ENCODE peak calls at places on chromosomes 6 and 20, in ten cellular contexts. U, G, Z, N, B, H, K, E, I and X are unnamed samples.

GRCh38 chr6:166415833-166416347 is 33.1 kb upstream of the MPC1 start:
- DNase-seq in E (no peak), H (no peak), I (no peak), K (no peak), B (no peak), U (no peak), Z (no peak), G (no peak), N (no peak), X (no peak)

GRCh38 chr6:165967768-165968408 is 199.8 kb downstream of the TBXT start:
- DNase-seq in B (no peak), Z (no peak), H (no peak), N (no peak), E (peak), K (no peak), U (no peak), G (no peak), I (no peak), X (no peak)

GRCh38 chr20:10917826-10918225 is 244.0 kb upstream of the JAG1 start:
- DNase-seq in N (no peak), Z (no peak), K (no peak), I (no peak), B (no peak), G (no peak), H (no peak), U (no peak), E (no peak), X (no peak)

GRCh38 chr6:33206864-33207568 is 1.3 kb upstream of the RING1 start:
- DNase-seq in B (no peak), E (no peak), U (no peak), G (peak), I (no peak), N (peak), K (no peak), Z (peak), H (no peak), X (no peak)

GRCh38 chr6:34202329-34203201 is 34.1 kb upstream of the HMGA1 start:
- DNase-seq in H (no peak), B (peak), N (no peak), Z (no peak), G (peak), U (no peak), I (no peak), K (no peak), E (no peak), X (no peak)

GRCh38 chr6:33329058-33329457 is 11.5 kb upstream of the ZBTB22 start:
- DNase-seq in K (no peak), I (no peak), N (no peak), U (no peak), Z (no peak), B (no peak), G (no peak), E (no peak), H (no peak), X (peak)

GRCh38 chr6:87806635-87807034 is 104.6 kb upstream of the AKIRIN2 start:
- DNase-seq in E (no peak), B (no peak), G (no peak), H (peak), U (no peak), I (no peak), Z (no peak), N (no peak), K (no peak), X (no peak)

GRCh38 chr6:391559-392440 is at the start of gene IRF4:
- DNase-seq in H (peak), I (no peak), N (no peak), U (peak), B (no peak), E (no peak), K (peak), Z (no peak), G (peak), X (peak)

GRCh38 chr6:46042355-46042999 is 26.8 kb upstream of the CLIC5 start:
- DNase-seq in N (peak), H (peak), G (peak), Z (peak), U (peak), I (no peak), B (peak), K (peak), E (peak), X (peak)

GRCh38 chr6:118659513-118660217 is 8.3 kb upstream of the CEP85L start:
- DNase-seq in Z (no peak), U (no peak), K (no peak), B (no peak), E (no peak), H (peak), G (no peak), I (no peak), N (peak), X (no peak)

GRCh38 chr6:160428818-160429744 is 80.9 kb downstream of the SLC22A3 start:
- DNase-seq in I (no peak), E (no peak), B (no peak), H (no peak), G (peak), U (no peak), N (no peak), K (no peak), Z (no peak), X (no peak)

GRCh38 chr6:46794068-46794467 is 879 bp downstream of the MEP1A start:
- DNase-seq in H (no peak), N (peak), U (no peak), B (no peak), I (no peak), E (no peak), G (no peak), K (no peak), Z (peak), X (no peak)

GRCh38 chr6:157995458-157995857 is 13.8 kb downstream of the SYNJ2 start:
- DNase-seq in G (no peak), I (no peak), E (no peak), N (no peak), K (no peak), U (no peak), H (no peak), B (no peak), Z (no peak), X (no peak)

GRCh38 chr6:66226099-66226498 is 519.1 kb upstream of the EYS start:
- DNase-seq in K (no peak), H (no peak), I (no peak), N (no peak), B (no peak), E (peak), U (no peak), Z (no peak), G (no peak), X (no peak)

GRCh38 chr20:19026901-19027644 is 185.4 kb upstream of the SLC24A3 start:
- DNase-seq in G (peak), H (no peak), N (no peak), I (no peak), B (no peak), Z (no peak), U (no peak), K (no peak), E (no peak), X (no peak)

GRCh38 chr6:115838763-115839401 is 221.8 kb downstream of the FRK start:
- DNase-seq in I (no peak), G (peak), Z (peak), N (peak), B (peak), E (peak), U (peak), H (peak), K (peak), X (peak)

GRCh38 chr20:45235995-45236394 is 14.8 kb downstream of the SEMG2 start:
- DNase-seq in I (no peak), K (peak), E (peak), U (no peak), G (peak), N (no peak), Z (no peak), B (no peak), H (no peak), X (no peak)

GRCh38 chr6:46993846-46994245 is 48.3 kb downstream of the ADGRF1 start:
- DNase-seq in K (no peak), Z (peak), I (no peak), B (peak), N (no peak), G (no peak), E (peak), U (no peak), H (no peak), X (no peak)

GRCh38 chr6:145070791-145071190 is 664.5 kb downstream of the EPM2A start:
- DNase-seq in H (no peak), N (no peak), U (no peak), I (no peak), G (no peak), Z (peak), K (no peak), B (no peak), E (no peak), X (no peak)

GRCh38 chr20:32672982-32673727 is 586 bp downstream of the C20orf203 start:
- DNase-seq in G (no peak), K (peak), E (no peak), Z (no peak), I (no peak), H (peak), U (peak), B (no peak), N (no peak), X (peak)

GRCh38 chr6:10272591-10272990 is 142.3 kb downstream of the TFAP2A start:
- DNase-seq in B (no peak), N (no peak), U (no peak), Z (no peak), G (no peak), H (no peak), E (no peak), K (no peak), I (no peak), X (no peak)

GRCh38 chr6:31792741-31793140 is 2.8 kb downstream of the VARS1 start:
- DNase-seq in Z (peak), B (peak), I (no peak), U (peak), E (peak), K (peak), H (no peak), G (no peak), N (no peak), X (no peak)

GRCh38 chr6:168374051-168374502 is 54.5 kb upstream of the DACT2 start:
- DNase-seq in U (no peak), Z (no peak), H (no peak), B (no peak), E (no peak), K (no peak), I (peak), G (no peak), N (no peak), X (no peak)

GRCh38 chr6:109999740-110000139 is 21.6 kb downstream of the GPR6 start:
- DNase-seq in H (no peak), N (no peak), Z (no peak), U (no peak), I (no peak), B (no peak), E (no peak), K (no peak), G (no peak), X (no peak)

GRCh38 chr20:6418732-6419131 is 295.9 kb upstream of the FERMT1 start:
- DNase-seq in Z (no peak), E (no peak), K (no peak), H (no peak), N (no peak), B (no peak), I (no peak), G (no peak), U (no peak), X (no peak)

GRCh38 chr20:50358166-50358565 is 152.0 kb upstream of the PTPN1 start:
- DNase-seq in Z (no peak), K (no peak), I (no peak), N (no peak), U (no peak), E (no peak), H (no peak), G (no peak), B (no peak), X (no peak)

GRCh38 chr20:51230727-51231126 is 207.8 kb upstream of the KCNG1 start:
- DNase-seq in N (no peak), U (no peak), I (no peak), H (no peak), E (no peak), K (no peak), B (no peak), Z (no peak), G (no peak), X (no peak)

GRCh38 chr20:62368629-62369507 is 1.8 kb upstream of the LAMA5 start:
- DNase-seq in K (peak), B (no peak), H (peak), I (peak), E (peak), G (peak), U (no peak), Z (no peak), N (peak), X (no peak)

DNA sequence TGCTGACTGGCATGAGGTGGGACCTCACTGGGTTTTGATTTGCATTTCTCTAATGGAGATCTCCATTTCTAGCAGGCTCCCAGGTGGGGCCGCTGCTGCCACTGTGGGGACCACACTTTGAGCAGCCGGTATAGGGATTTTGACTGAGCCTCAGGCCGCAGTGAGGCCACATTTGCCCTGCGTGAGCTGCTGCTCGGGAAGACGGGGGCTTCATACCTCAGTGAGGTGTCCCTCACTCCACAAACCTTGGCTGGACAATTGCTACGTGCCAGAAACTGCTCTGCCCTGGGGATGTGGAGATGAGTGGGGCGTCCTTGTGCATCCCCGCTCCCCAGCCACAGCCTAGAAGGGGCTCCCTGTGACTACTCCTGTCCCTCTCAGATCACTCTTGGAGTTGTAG is 134.3 kb downstream of the ANKRD60 start:
- DNase-seq in G (no peak), N (no peak), B (no peak), K (no peak), I (no peak), H (no peak), Z (no peak), E (no peak), U (no peak), X (no peak)
- TF ChIP-seq CTCF in G (no peak), N (no peak), B (no peak), K (no peak), I (no peak), H (no peak), Z (no peak), E (no peak), U (no peak), X (no peak)

GRCh38 chr20:40565681-40566040 is 123.4 kb downstream of the MAFB start:
- DNase-seq in B (no peak), U (no peak), K (no peak), H (no peak), Z (no peak), N (no peak), G (peak), I (no peak), E (peak), X (no peak)
- TF ChIP-seq CTCF in B (no peak), U (no peak), K (no peak), H (no peak), Z (no peak), N (no peak), G (peak), I (no peak), E (no peak), X (no peak)

GRCh38 chr20:47748069-47748468 is 37.2 kb downstream of the SULF2 start:
- DNase-seq in U (no peak), I (no peak), H (no peak), B (no peak), G (no peak), Z (no peak), E (no peak), K (no peak), N (no peak), X (no peak)
- TF ChIP-seq CTCF in U (no peak), I (peak), H (no peak), B (no peak), G (no peak), Z (no peak), E (no peak), K (no peak), N (no peak), X (no peak)

DNA sequence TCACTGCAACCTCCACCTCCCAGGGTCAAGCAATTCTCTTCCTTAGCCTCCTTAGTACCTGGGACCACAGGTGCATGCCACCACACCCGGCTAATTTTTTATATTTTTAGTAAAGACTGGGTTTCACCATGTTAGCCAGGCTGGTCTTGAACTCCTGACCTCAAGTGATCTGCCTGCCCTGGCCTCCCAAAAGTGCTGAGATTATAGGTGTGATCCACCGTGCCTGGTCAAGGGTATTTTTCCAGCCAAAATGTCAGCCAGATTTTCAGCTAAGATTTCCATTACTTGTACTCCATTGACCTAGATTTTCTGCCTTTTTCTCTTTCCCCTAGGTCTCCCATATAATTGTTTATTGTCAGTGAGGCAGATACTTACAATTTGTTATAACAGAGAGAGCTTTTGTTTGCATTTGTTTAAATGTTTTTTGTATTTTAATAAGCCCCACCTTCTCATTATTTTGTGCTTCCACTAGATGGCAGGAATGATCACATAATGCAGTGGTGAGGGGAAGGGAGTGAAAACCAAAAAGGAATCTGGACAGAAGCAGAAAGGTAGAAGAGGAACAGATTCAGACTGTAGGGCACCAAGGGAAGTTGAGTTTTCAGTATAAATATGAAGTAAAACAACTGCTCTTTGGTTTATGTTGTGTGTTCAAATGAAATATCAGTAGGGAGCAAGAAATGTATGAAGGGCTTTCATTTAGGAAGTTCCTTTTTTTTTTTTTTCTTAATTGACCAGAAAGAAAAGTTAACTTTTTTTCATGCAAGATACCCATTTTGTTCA is 29.7 kb downstream of the RPF2 start:
- DNase-seq in I (no peak), N (peak), Z (peak), U (peak), G (peak), E (peak), B (peak), H (peak), K (no peak), X (peak)
- TF ChIP-seq CTCF in I (peak), N (peak), Z (peak), U (peak), G (peak), E (peak), B (peak), H (no peak), K (peak), X (peak)

GRCh38 chr20:59074456-59074855 is 31.9 kb upstream of the PRELID3B start:
- DNase-seq in B (no peak), N (no peak), Z (no peak), I (no peak), G (no peak), H (no peak), E (peak), K (peak), U (no peak), X (no peak)
- TF ChIP-seq CTCF in B (no peak), N (no peak), Z (no peak), I (no peak), G (no peak), H (no peak), E (no peak), K (no peak), U (no peak), X (no peak)

DNA sequence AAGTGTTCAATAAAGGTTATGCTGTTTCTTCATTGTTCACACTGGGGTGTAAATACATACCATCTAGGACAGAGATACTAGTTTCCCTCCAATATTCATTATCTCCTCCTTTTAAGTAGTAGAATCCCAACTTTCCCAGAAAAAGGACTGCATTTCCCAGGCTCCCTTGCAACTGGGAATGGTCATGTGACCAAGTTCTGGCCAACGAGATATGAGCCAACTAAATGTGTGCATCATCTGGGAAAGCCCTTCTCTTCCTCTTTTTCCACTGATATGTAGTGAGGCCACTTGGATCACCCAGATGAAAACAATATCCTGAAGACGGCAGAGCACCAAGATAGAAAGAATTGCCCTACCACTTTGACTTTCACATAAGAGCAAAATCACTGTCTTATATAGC is 97.9 kb upstream of the PTPRT start:
- DNase-seq in I (no peak), G (no peak), E (no peak), K (no peak), B (no peak), H (no peak), U (no peak), Z (no peak), N (no peak), X (no peak)
- TF ChIP-seq CTCF in I (no peak), G (no peak), E (no peak), K (no peak), B (no peak), H (no peak), U (no peak), Z (no peak), N (no peak), X (no peak)